ENCODE peak calls at places on chromosomes 11 and 22, in six cellular contexts. N is H9, U is IMR-90, S is neuronal stem cell, Q is trophoblast cell, Z is mesenchymal stem cell. E is an unnamed sample.

GRCh38 chr11:33773399-33774355 is 643 bp downstream of the FBXO3 start:
- DNase-seq in N (no peak), U (peak), S (no peak), Q (peak), Z (peak), E (no peak)

GRCh38 chr11:12288212-12288933 is 89.0 kb upstream of the PARVA start:
- DNase-seq in N (peak), U (peak), S (peak), Q (peak), Z (peak), E (peak)

GRCh38 chr11:91794146-91794545 is 430.5 kb upstream of the FAT3 start:
- DNase-seq in N (no peak), U (no peak), S (no peak), Q (no peak), Z (no peak), E (no peak)

GRCh38 chr11:93117578-93117964 is 80.2 kb downstream of the SLC36A4 start:
- DNase-seq in N (no peak), U (no peak), S (no peak), Q (no peak), Z (no peak), E (no peak)

GRCh38 chr11:73565804-73566203 is 32.1 kb downstream of the FAM168A start:
- DNase-seq in N (no peak), U (no peak), S (no peak), Q (no peak), Z (no peak), E (no peak)

GRCh38 chr22:29030618-29031235 is 30.9 kb downstream of the C22orf31 start:
- DNase-seq in N (peak), U (peak), S (peak), Q (no peak), Z (peak), E (no peak)

GRCh38 chr22:44731357-44731970 is 20.9 kb upstream of the ARHGAP8 start:
- DNase-seq in N (no peak), U (no peak), S (no peak), Q (no peak), Z (no peak), E (no peak)

GRCh38 chr11:99268895-99269294 is 248.1 kb downstream of the CNTN5 start:
- DNase-seq in N (no peak), U (no peak), S (no peak), Q (no peak), Z (no peak), E (no peak)

GRCh38 chr11:3123761-3124733 is 41.1 kb downstream of the OSBPL5 start:
- DNase-seq in N (no peak), U (peak), S (no peak), Q (no peak), Z (peak), E (no peak)

GRCh38 chr11:126603486-126603885 is 248.0 kb downstream of the ST3GAL4 start:
- DNase-seq in N (no peak), U (no peak), S (no peak), Q (peak), Z (no peak), E (no peak)

GRCh38 chr11:7060828-7061227 is 28.0 kb upstream of the RBMXL2 start:
- DNase-seq in N (no peak), U (peak), S (no peak), Q (no peak), Z (peak), E (no peak)

GRCh38 chr22:47297261-47298016 is 535.0 kb downstream of the TBC1D22A start:
- DNase-seq in N (no peak), U (no peak), S (no peak), Q (no peak), Z (no peak), E (no peak)

GRCh38 chr22:17172172-17172833 is 13.2 kb upstream of the HDHD5 start:
- DNase-seq in N (peak), U (no peak), S (no peak), Q (peak), Z (no peak), E (no peak)

GRCh38 chr11:41382927-41383326 is 76.5 kb downstream of the LRRC4C start:
- DNase-seq in N (no peak), U (no peak), S (no peak), Q (no peak), Z (no peak), E (no peak)

GRCh38 chr11:19344661-19345518 is 104.1 kb upstream of the E2F8 start:
- DNase-seq in N (peak), U (peak), S (peak), Q (peak), Z (peak), E (peak)

GRCh38 chr11:70381872-70382842 is 16.2 kb upstream of the CTTN start:
- DNase-seq in N (no peak), U (peak), S (no peak), Q (no peak), Z (peak), E (no peak)

GRCh38 chr11:50170115-50170514 is 137.4 kb downstream of the OR4C45 start:
- DNase-seq in N (no peak), U (no peak), S (no peak), Q (no peak), Z (no peak), E (no peak)

GRCh38 chr11:38252620-38253019 is 1654.6 kb upstream of the RAG2 start:
- DNase-seq in N (no peak), U (no peak), S (no peak), Q (no peak), Z (no peak), E (no peak)

GRCh38 chr22:41526802-41527799 is 17.2 kb downstream of the POLR3H start:
- DNase-seq in N (peak), U (peak), S (no peak), Q (peak), Z (peak), E (peak)

GRCh38 chr22:38729946-38730345 is 24.2 kb downstream of the GTPBP1 start:
- DNase-seq in N (no peak), U (no peak), S (no peak), Q (no peak), Z (no peak), E (no peak)

GRCh38 chr11:23751280-23751679 is 745.6 kb upstream of the LUZP2 start:
- DNase-seq in N (no peak), U (no peak), S (no peak), Q (no peak), Z (no peak), E (no peak)

GRCh38 chr11:8784936-8785335 is 102.3 kb downstream of the RPL27A start:
- DNase-seq in N (no peak), U (no peak), S (no peak), Q (no peak), Z (no peak), E (no peak)

GRCh38 chr11:12961615-12962014 is 47.5 kb upstream of the RASSF10 start:
- DNase-seq in N (no peak), U (peak), S (no peak), Q (no peak), Z (no peak), E (no peak)

GRCh38 chr11:82864268-82864667 is 36.0 kb downstream of the PRCP start:
- DNase-seq in N (peak), U (peak), S (no peak), Q (peak), Z (peak), E (no peak)

GRCh38 chr22:47443836-47444745 is 681.6 kb downstream of the TBC1D22A start:
- DNase-seq in N (no peak), U (no peak), S (no peak), Q (no peak), Z (no peak), E (no peak)

GRCh38 chr22:36528336-36528735 is 630 bp downstream of the EIF3D start:
- DNase-seq in N (no peak), U (no peak), S (no peak), Q (no peak), Z (peak), E (no peak)

GRCh38 chr11:131683666-131684065 is 313.3 kb downstream of the NTM start:
- DNase-seq in N (peak), U (no peak), S (no peak), Q (no peak), Z (no peak), E (no peak)

GRCh38 chr11:61828629-61829407 is 718 bp downstream of the FADS2 start:
- DNase-seq in N (peak), U (no peak), S (peak), Q (peak), Z (peak), E (peak)

DNA sequence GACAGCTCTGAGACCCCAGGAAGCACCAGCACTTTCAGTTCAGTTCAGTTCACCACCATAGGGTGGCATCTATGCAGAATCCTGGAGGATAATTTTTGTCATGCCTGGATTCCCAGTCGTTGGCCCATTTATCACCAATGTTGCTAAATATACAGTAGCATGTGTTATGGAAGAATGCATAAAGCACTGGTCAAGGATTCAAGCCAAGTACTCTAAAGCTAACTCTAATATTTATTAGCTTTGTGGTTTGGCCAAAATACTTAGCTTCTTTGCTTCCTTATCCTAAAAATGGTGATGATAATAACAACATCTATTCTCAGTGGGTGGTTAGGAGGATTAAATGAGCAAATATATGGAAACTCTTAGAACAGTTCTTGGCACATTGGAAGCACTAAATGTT is 294.7 kb upstream of the ZC3H12C start:
- DNase-seq in N (no peak), U (peak), S (no peak), Q (no peak), Z (peak), E (no peak)
- H3K14ac ChIP-seq in N (no peak), U (no peak), S (no peak), Q (no peak), Z (no peak), E (no peak)

DNA sequence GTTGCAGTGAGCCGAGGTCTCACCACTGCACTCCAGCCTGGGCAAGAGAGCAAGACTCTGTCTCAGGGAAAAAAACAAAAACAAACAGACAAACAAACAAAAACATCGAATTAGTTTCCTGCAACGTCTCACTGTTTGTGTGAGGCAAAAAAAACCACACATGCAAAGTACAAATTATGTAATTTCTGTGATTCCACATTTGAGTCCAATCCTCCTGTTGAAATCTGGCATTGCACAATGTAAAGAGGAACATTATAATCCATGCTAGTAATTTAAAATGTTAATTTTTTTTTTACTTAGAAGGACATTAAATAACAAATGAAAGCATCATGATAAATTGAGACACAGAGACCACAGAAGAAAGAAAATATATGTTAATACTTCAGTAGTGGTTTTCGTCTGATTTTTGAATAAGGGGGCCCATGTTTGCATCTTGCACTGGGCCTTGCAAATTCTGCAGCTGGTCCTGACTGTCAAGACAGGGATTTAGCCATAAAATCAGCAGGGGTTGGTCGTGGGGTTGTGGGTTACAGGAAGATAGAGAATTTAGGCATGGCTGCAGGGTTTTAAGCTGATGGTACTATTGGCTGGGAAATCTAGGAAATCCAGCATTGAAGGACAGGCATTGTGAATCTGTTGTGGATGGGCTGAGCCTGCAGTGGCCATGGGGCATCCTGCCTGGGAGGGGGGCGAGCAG is 102.6 kb upstream of the ALDH3B2 start:
- DNase-seq in N (no peak), U (no peak), S (no peak), Q (no peak), Z (no peak), E (no peak)
- H3K14ac ChIP-seq in N (no peak), U (no peak), S (no peak), Q (no peak), Z (no peak), E (no peak)

GRCh38 chr22:22040908-22041307 is 58.3 kb upstream of the TOP3B start:
- DNase-seq in N (no peak), U (no peak), S (no peak), Q (no peak), Z (no peak), E (no peak)
- H3K14ac ChIP-seq in N (no peak), U (no peak), S (no peak), Q (no peak), Z (no peak), E (no peak)

DNA sequence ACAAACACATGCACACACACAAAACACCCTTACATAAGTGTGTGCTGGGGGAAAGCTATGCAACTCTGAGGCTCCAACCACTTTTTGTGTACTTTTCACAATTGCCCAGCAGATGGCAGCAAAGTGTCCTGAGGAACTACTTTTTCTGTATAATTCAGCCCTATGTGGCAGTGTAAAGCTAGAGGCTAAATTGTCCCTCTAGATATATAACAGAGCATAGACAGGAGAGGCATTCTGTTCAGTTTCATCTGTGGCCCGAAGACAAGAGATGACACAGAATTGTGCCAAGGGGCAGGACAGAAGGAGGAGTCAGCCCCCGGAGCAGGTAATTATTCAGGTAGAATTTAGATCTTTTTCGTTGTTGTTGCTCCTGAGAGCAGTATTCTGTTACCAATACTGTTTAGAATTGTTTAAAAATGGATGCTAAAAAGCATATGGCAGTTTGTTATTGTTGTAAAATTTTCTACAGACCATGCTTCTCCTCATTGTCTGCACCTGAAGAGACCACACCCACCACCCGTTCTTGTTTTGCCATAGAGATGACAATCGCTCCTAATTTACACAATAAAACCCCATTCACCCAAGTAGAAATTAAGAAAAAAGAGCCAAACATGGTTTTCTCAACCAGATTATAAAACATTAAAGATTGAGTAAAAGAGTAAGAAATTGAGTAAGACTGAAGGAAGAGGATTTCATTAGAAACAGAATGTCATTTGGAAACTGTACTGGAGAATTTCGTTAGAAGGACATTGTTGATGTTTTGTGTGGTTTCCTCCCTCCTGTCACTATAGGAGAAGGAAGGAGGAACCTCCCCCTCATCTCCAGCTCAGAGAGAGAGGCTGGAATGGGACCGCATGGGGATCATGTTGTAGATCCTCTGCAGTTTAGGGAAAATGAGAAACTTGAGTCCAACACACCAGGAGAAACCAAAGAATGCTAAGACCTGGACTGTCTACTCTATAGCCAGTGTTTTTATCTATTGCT is 14.5 kb upstream of the MS4A7 start:
- DNase-seq in N (peak), U (peak), S (peak), Q (peak), Z (peak), E (peak)
- H3K14ac ChIP-seq in N (no peak), U (no peak), S (no peak), Q (no peak), Z (no peak), E (no peak)

GRCh38 chr22:26662160-26662559 is 4.8 kb downstream of the MIAT start:
- DNase-seq in N (no peak), U (no peak), S (no peak), Q (no peak), Z (no peak), E (no peak)

GRCh38 chr22:26669060-26669481 is 11.7 kb downstream of the MIAT start:
- DNase-seq in N (peak), U (peak), S (no peak), Q (no peak), Z (peak), E (peak)

GRCh38 chr22:26663374-26663923 is 6.1 kb downstream of the MIAT start:
- DNase-seq in N (no peak), U (no peak), S (no peak), Q (no peak), Z (no peak), E (no peak)

GRCh38 chr22:26667140-26667539 is 9.8 kb downstream of the MIAT start:
- DNase-seq in N (no peak), U (no peak), S (no peak), Q (no peak), Z (no peak), E (no peak)

GRCh38 chr22:26666035-26666338 is 8.6 kb downstream of the MIAT start:
- DNase-seq in N (no peak), U (peak), S (no peak), Q (no peak), Z (no peak), E (no peak)
- H3K14ac ChIP-seq in N (no peak), U (no peak), S (no peak), Q (no peak), Z (no peak), E (no peak)